ENCODE peak calls at places on chromosomes 1 and 21, in four cellular contexts. O, B, R and N are unnamed samples.

GRCh38 chr1:223411309-223411708 is 18.1 kb downstream of the CCDC185 start:
- DNase-seq in R (peak; percentile 54), B (no peak), O (peak; percentile 44), N (no peak)

GRCh38 chr1:116984406-116985160 is 17.0 kb upstream of the CD101 start:
- DNase-seq in R (no peak), B (no peak), O (no peak), N (no peak)

GRCh38 chr1:87154351-87154750 is 174.3 kb upstream of the LMO4 start:
- DNase-seq in R (no peak), O (no peak), B (no peak), N (no peak)

GRCh38 chr1:5770981-5771765 is 221.1 kb downstream of the NPHP4 start:
- DNase-seq in O (no peak), R (no peak), B (no peak), N (no peak)

GRCh38 chr21:14259669-14260458 is 43.9 kb downstream of the RBM11 start:
- DNase-seq in R (peak; percentile 46), O (no peak), B (no peak), N (peak; percentile 17)

GRCh38 chr1:208090776-208091291 is 153.3 kb downstream of the PLXNA2 start:
- DNase-seq in R (no peak), B (no peak), O (no peak), N (no peak)

GRCh38 chr1:112605633-112606327 is 13.2 kb downstream of the ST7L start:
- DNase-seq in O (no peak), B (no peak), R (no peak), N (no peak)

GRCh38 chr1:226657788-226658537 is 81.1 kb downstream of the ITPKB start:
- DNase-seq in R (no peak), B (no peak), O (no peak), N (no peak)

GRCh38 chr1:180616441-180616840 is 15.4 kb upstream of the XPR1 start:
- DNase-seq in O (no peak), B (no peak), R (peak; percentile 84), N (no peak)

GRCh38 chr1:67250051-67250653 is 57.5 kb upstream of the IL12RB2 start:
- DNase-seq in R (no peak), O (no peak), B (no peak), N (no peak)

GRCh38 chr1:166693673-166694297 is 145.5 kb upstream of the POGK start:
- DNase-seq in R (no peak), O (no peak), B (no peak), N (no peak)

GRCh38 chr1:65791860-65792670 is 630 bp upstream of the PDE4B start:
- DNase-seq in O (no peak), B (peak; percentile 45), R (no peak), N (no peak)

GRCh38 chr1:235972316-235973090 is 92.4 kb downstream of the NID1 start:
- DNase-seq in R (peak; percentile 15), B (no peak), O (peak; percentile 74), N (no peak)

GRCh38 chr1:224681816-224682215 is 65.7 kb downstream of the CNIH3 start:
- DNase-seq in R (no peak), O (no peak), B (no peak), N (no peak)

GRCh38 chr1:89725016-89725380 is 92.1 kb downstream of the LRRC8C start:
- DNase-seq in B (no peak), R (no peak), O (peak; percentile 60), N (no peak)

GRCh38 chr1:94633051-94633450 is 91.5 kb upstream of the F3 start:
- DNase-seq in B (no peak), R (no peak), O (peak; percentile 46), N (no peak)

GRCh38 chr1:6414881-6415280 is 4.8 kb downstream of the HES2 start:
- DNase-seq in R (no peak), B (no peak), O (no peak), N (no peak)

GRCh38 chr1:219123041-219123440 is 50.6 kb upstream of the LYPLAL1 start:
- DNase-seq in B (no peak), O (no peak), R (no peak), N (no peak)

GRCh38 chr1:108049083-108049819 is 84.3 kb upstream of the VAV3 start:
- DNase-seq in B (peak; percentile 49), R (no peak), O (peak; percentile 20), N (no peak)

GRCh38 chr1:15261155-15262002 is 14.4 kb downstream of the FHAD1 start:
- DNase-seq in R (no peak), B (no peak), O (no peak), N (no peak)

GRCh38 chr21:44742418-44743153 is 31.2 kb upstream of the TSPEAR start:
- DNase-seq in R (no peak), B (no peak), O (no peak), N (no peak)

GRCh38 chr1:72284398-72285073 is 2.2 kb upstream of the NEGR1 start:
- DNase-seq in R (peak; percentile 72), O (peak; percentile 96), B (peak; percentile 53), N (peak; percentile 40)

GRCh38 chr1:225544283-225544682 is 108.6 kb downstream of the ENAH start:
- DNase-seq in B (no peak), R (no peak), O (no peak), N (no peak)

GRCh38 chr1:58395355-58395754 is 151.2 kb downstream of the OMA1 start:
- DNase-seq in B (no peak), O (peak; percentile 66), R (peak; percentile 94), N (peak; percentile 15)

GRCh38 chr1:230067441-230067870 is 418 bp downstream of the GALNT2 start:
- DNase-seq in O (no peak), B (no peak), R (no peak), N (no peak)

GRCh38 chr1:220901906-220902305 is 22.7 kb downstream of the HLX start:
- DNase-seq in O (no peak), R (no peak), B (no peak), N (no peak)

GRCh38 chr1:41749992-41750745 is 168.6 kb downstream of the HIVEP3 start:
- DNase-seq in B (no peak), O (no peak), R (no peak), N (no peak)

GRCh38 chr1:42295816-42296215 is 39.2 kb downstream of the FOXJ3 start:
- DNase-seq in R (no peak), O (no peak), B (no peak), N (no peak)

GRCh38 chr1:31595836-31596736 is 19.8 kb downstream of the TINAGL1 start:
- DNase-seq in R (no peak), O (no peak), B (no peak), N (no peak)

GRCh38 chr1:109255097-109255651 is 5.8 kb downstream of the CELSR2 start:
- DNase-seq in B (no peak), R (no peak), O (no peak), N (no peak)
- TF ChIP-seq CTCF in B (no peak), R (peak; percentile 54), O (no peak), N (peak; percentile 27)

GRCh38 chr1:150826299-150826698 is 18.2 kb upstream of the CTSK start:
- DNase-seq in R (no peak), O (no peak), B (no peak), N (no peak)

GRCh38 chr1:150832597-150832996 is 24.5 kb upstream of the CTSK start:
- DNase-seq in R (no peak), O (no peak), B (no peak), N (no peak)

DNA sequence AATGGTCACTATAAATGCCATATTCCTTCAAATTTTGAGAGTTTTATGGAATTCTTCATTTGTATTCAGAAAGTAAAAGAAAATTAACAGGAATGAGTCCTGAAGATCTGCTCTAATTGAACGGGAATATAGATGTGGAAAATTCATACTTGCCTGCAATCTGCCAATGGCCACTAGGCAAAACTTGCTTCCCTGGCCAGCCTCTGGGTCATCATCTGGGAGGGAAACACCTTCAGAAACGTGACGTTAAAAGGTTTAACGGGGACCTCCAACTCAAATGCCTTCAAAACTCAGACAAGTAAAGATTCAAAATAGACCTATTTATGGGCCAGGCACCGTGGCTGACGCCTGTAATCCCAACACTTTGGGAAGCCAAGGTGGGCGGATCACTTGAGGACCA is 21.7 kb upstream of the CTSK start:
- DNase-seq in O (no peak), R (no peak), B (no peak), N (no peak)
- TF ChIP-seq CTCF in O (peak; percentile 25), R (peak; percentile 46), B (peak; percentile 19), N (peak; percentile 28)

DNA sequence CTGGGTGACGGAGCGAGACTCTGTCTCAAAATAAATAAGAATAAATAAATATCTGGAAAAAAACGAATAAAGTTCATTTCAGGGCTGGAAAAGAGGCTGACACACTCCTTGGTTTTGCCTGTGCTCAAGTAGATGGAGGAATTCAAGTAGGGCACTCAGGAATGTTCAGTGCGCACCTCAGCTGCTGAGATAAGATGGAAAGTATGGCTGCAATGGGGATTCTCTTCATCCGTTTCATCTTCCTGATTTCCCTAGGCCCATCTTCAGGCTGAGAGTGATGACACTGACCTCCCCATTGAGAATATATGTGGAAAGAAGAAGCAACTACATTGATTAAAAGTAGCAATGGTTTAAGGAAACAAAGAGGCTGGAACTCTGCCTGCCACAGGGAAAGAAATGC is 130.5 kb upstream of the ZNF644 start:
- DNase-seq in O (no peak), R (no peak), B (no peak), N (no peak)
- TF ChIP-seq CTCF in O (no peak), R (no peak), B (no peak), N (no peak)

GRCh38 chr1:71236503-71236902 is 155.7 kb upstream of the ZRANB2 start:
- DNase-seq in R (no peak), B (no peak), O (no peak), N (no peak)
- TF ChIP-seq CTCF in R (no peak), B (no peak), O (no peak), N (no peak)

GRCh38 chr1:39183503-39184353 is 20.8 kb upstream of the MACF1 start:
- DNase-seq in R (no peak), O (peak; percentile 27), B (no peak), N (peak; percentile 90)
- TF ChIP-seq CTCF in R (peak; percentile 43), O (peak; percentile 35), B (peak; percentile 41), N (peak; percentile 52)

DNA sequence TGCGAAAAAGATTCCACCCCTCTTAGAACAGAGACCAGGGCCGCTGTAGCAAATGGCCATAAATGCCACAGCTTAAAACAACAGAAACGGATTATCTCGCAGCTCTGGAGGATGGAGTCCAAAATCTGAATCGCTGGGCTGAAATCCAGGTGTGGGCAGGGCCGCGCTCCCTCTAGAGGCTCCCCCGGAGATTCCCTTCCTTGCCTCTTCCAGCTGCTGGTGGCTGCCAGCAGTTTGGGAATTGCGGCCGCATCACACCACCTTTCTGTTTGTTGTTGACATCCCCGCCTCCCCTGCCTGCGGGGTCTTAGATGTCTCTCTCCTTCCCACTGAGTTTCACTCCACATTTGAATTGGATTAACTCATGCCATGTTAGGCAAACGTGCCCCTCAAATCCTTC is 15.6 kb downstream of the PDE9A start:
- DNase-seq in O (no peak), R (no peak), B (no peak), N (no peak)
- TF ChIP-seq CTCF in O (no peak), R (peak; percentile 31), B (no peak), N (peak; percentile 43)